ENCODE peak calls at places on chromosomes 4 and X, in six cellular contexts. G, K, Y, D, N and C are unnamed samples.

GRCh38 chr4:2168469-2169319 is 73.2 kb downstream of the HAUS3 start:
- DNase-seq in G (no peak), K (no peak), Y (no peak), D (no peak), N (no peak), C (no peak)

GRCh38 chr4:36385951-36386561 is 104.6 kb downstream of the DTHD1 start:
- DNase-seq in G (no peak), K (no peak), Y (no peak), D (no peak), N (no peak), C (peak; percentile 52)

GRCh38 chr4:65502151-65502691 is 168.1 kb downstream of the EPHA5 start:
- DNase-seq in G (no peak), K (no peak), Y (no peak), D (no peak), N (peak; percentile 51), C (no peak)

GRCh38 chrX:119419898-119420297 is 20.8 kb downstream of the SLC25A43 start:
- DNase-seq in G (no peak), K (no peak), Y (no peak), D (no peak), N (no peak), C (no peak)

GRCh38 chrX:47321386-47321785 is 49.0 kb upstream of the ZNF157 start:
- DNase-seq in G (no peak), K (peak; percentile 67), Y (peak; percentile 53), D (peak; percentile 64), N (peak; percentile 70), C (no peak)

GRCh38 chr4:150038335-150039076 is 39.7 kb upstream of the DCLK2 start:
- DNase-seq in G (no peak), K (no peak), Y (no peak), D (no peak), N (no peak), C (no peak)

GRCh38 chr4:77827343-77827742 is 8.2 kb upstream of the CNOT6L start:
- DNase-seq in G (no peak), K (no peak), Y (no peak), D (no peak), N (no peak), C (no peak)

GRCh38 chrX:40511258-40511657 is 69.5 kb upstream of the ATP6AP2 start:
- DNase-seq in G (no peak), K (no peak), Y (no peak), D (no peak), N (no peak), C (no peak)

DNA sequence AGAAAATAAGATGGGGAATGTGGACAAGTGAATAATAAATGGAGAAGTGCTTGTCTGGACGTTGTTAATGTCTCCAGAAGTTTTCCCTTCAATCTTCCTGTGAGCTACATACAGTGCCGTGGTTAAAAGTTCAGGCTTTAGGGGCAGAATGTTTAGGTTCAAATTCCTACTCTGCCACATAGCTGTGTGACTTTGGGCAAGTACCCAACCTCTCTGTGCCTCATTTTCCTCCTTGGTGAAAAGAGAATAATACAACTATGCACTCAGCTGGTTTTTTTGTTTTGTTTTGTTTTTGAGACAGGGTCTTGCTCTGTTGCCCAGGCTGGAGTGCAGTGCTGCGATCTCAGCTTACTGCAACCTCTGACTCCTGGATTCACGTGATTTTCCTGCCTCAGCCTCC is 143.5 kb downstream of the CHIC2 start:
- DNase-seq in G (no peak), K (no peak), Y (no peak), D (no peak), N (no peak), C (no peak)
- TF ChIP-seq CTCF in G (no peak), K (no peak), Y (no peak), D (no peak), N (no peak), C (no peak)

DNA sequence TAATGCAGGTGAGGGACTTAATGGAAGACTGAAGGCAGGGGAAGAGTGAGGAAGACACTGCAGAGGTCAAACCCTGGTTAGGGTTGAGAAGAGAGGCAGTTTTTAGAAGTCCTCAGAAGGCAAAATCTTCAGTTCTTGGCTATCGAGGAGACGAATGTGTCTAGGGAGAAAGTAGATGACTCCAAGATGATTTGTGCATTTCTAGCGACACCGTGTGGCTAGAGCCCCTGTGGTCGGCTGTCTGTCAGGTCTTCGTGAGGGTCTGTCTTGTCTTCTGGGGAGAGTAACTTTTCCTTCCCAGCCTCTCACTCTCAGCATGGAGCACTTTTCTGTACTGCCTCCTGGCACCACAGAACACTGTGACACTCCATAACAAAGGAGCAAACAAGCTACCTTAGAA is 458.1 kb downstream of the STIM2 start:
- DNase-seq in G (no peak), K (peak; percentile 70), Y (no peak), D (peak; percentile 45), N (peak; percentile 61), C (no peak)
- TF ChIP-seq CTCF in G (peak; percentile 55), K (peak; percentile 80), Y (peak; percentile 47), D (no peak), N (peak; percentile 68), C (peak; percentile 10)

GRCh38 chrX:83416273-83416672 is 91.8 kb upstream of the POU3F4 start:
- DNase-seq in G (no peak), K (no peak), Y (no peak), D (peak; percentile 37), N (peak; percentile 0), C (no peak)
- TF ChIP-seq CTCF in G (no peak), K (no peak), Y (peak; percentile 6), D (no peak), N (peak; percentile 18), C (no peak)

GRCh38 chrX:85906399-85906798 is 141.0 kb downstream of the CHM start:
- DNase-seq in G (no peak), K (no peak), Y (no peak), D (no peak), N (no peak), C (no peak)
- TF ChIP-seq CTCF in G (no peak), K (no peak), Y (no peak), D (no peak), N (no peak), C (no peak)

DNA sequence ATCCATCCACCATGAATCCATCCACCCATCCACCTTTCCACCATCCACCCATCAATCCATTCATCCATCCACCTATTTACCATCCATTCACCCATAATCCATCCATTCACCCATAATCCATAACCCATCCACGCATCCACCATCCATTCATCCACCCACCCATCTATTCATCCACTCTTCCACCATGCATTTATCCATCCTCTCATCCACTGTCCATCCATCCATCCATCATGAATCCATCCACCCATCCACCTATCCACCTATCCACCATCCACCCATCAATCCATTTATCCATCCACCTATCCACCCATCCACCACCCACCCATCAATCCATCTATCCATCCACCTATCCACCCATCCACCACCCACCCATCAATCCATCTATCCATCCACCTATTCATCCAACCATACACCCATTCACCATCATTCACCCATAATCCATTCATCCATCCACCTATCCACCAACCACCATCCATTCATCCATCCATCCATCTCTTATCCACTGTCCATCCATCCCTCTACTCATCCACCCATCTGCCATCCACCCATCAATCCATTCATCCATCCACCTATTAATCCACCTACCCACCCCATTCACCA is 179.7 kb upstream of the PSAPL1 start:
- DNase-seq in G (no peak), K (no peak), Y (no peak), D (no peak), N (no peak), C (no peak)
- TF ChIP-seq CTCF in G (no peak), K (no peak), Y (no peak), D (no peak), N (no peak), C (no peak)

DNA sequence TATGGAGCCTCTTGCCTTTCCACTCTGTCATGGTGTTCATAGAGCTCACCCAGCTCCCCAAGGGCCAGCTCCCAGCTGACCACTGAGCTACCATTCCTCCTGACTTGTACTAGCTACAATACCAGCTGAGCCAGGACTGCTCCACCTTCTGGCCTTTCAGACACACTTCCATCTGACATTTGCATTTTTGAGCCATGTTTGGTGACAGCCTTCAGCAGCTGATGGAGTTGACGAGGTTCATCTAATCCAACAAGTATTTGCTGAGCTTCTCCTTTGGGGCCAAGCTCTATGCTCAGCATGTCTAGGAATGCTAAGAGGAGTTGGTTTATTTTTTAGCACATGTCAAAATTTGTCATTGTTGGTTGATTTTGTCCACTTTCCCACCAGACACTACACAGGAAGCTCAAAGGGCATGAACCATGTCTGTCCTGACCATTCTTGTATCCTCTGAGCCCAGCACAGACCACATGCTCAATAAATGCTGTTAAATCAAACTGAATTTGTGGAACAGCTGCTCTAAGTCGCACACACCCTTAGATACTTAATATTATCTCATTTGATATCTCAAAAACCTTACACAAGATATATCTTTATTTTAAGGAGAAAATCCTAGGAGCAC is 142.6 kb upstream of the PPARGC1A start:
- DNase-seq in G (no peak), K (peak; percentile 27), Y (peak; percentile 38), D (peak; percentile 23), N (peak; percentile 25), C (no peak)
- TF ChIP-seq CTCF in G (no peak), K (peak; percentile 68), Y (peak; percentile 31), D (peak; percentile 36), N (peak; percentile 24), C (no peak)

GRCh38 chr4:135718019-135718418 is 1516.4 kb upstream of the PABPC4L start:
- DNase-seq in G (no peak), K (no peak), Y (no peak), D (no peak), N (no peak), C (no peak)
- TF ChIP-seq CTCF in G (no peak), K (no peak), Y (no peak), D (no peak), N (no peak), C (no peak)

GRCh38 chr4:156593464-156593863 is 378.1 kb downstream of the PDGFC start:
- DNase-seq in G (no peak), K (no peak), Y (no peak), D (no peak), N (peak; percentile 38), C (no peak)
- TF ChIP-seq CTCF in G (no peak), K (no peak), Y (peak; percentile 21), D (no peak), N (peak; percentile 20), C (no peak)